ENCODE peak calls at places on chromosomes 2 and 18, in seven cellular contexts. Y, I, D, G, W, F and M are unnamed samples. For H3K4me1 and H3K9me3, the result is how much of the 10 kb centered on the place peaks cover.

GRCh38 chr2:29245742-29246387 is 130.7 kb downstream of the CLIP4 start:
- DNase-seq in W (peak), Y (peak), F (no peak), I (no peak), G (no peak), D (no peak), M (no peak)

GRCh38 chr2:1553671-1554295 is 140.5 kb downstream of the TPO start:
- DNase-seq in W (no peak), Y (peak), I (peak), D (no peak), G (peak), F (no peak), M (no peak)

GRCh38 chr18:44759925-44760342 is 79.2 kb downstream of the SETBP1 start:
- DNase-seq in I (no peak), W (no peak), G (no peak), F (no peak), Y (no peak), D (no peak), M (no peak)

GRCh38 chr2:112541315-112542122 is 746 bp upstream of the POLR1B start:
- DNase-seq in D (peak), G (peak), F (peak), Y (peak), I (peak), W (no peak), M (peak)

GRCh38 chr2:205954707-205955106 is 131.3 kb downstream of the INO80D start:
- DNase-seq in I (no peak), Y (no peak), F (no peak), D (no peak), G (no peak), W (no peak), M (no peak)

GRCh38 chr2:197269173-197269572 is 41.4 kb downstream of the ANKRD44 start:
- DNase-seq in W (no peak), D (no peak), G (no peak), F (peak), I (peak), Y (no peak), M (no peak)

GRCh38 chr2:72676341-72677025 is 149.3 kb downstream of the EXOC6B start:
- DNase-seq in W (peak), G (no peak), F (no peak), Y (no peak), I (peak), D (no peak), M (no peak)

GRCh38 chr2:2916621-2917020 is 461.0 kb downstream of the EIPR1 start:
- DNase-seq in F (no peak), Y (no peak), G (no peak), I (no peak), D (no peak), W (no peak), M (no peak)

GRCh38 chr18:38923136-38923535 is 1357.5 kb upstream of the CELF4 start:
- DNase-seq in I (no peak), G (no peak), F (no peak), Y (no peak), W (no peak), D (no peak), M (no peak)

GRCh38 chr2:168642873-168643272 is 159.6 kb upstream of the NOSTRIN start:
- DNase-seq in I (no peak), D (no peak), Y (no peak), W (no peak), G (no peak), F (no peak), M (no peak)

GRCh38 chr18:71887509-71887908 is 656.6 kb downstream of the CBLN2 start:
- DNase-seq in G (no peak), I (no peak), Y (no peak), D (no peak), F (no peak), W (no peak), M (no peak)

GRCh38 chr2:118310016-118310877 is 222.0 kb downstream of the INSIG2 start:
- DNase-seq in F (peak), I (peak), Y (peak), W (no peak), G (peak), D (no peak), M (no peak)

GRCh38 chr2:166926657-166927056 is 38.4 kb downstream of the XIRP2 start:
- DNase-seq in I (peak), W (no peak), G (no peak), D (no peak), Y (no peak), F (no peak), M (no peak)

GRCh38 chr2:127589876-127590275 is 54.4 kb downstream of the MYO7B start:
- DNase-seq in G (no peak), D (no peak), F (no peak), Y (peak), W (no peak), I (no peak), M (no peak)

GRCh38 chr2:119823734-119824334 is 64.1 kb downstream of the PTPN4 start:
- DNase-seq in I (peak), D (no peak), G (peak), F (peak), Y (peak), W (peak), M (peak)

GRCh38 chr2:121297217-121297830 is 12.3 kb upstream of the TFCP2L1 start:
- DNase-seq in I (peak), F (no peak), D (no peak), Y (peak), W (peak), G (peak), M (peak)

GRCh38 chr2:237244976-237245646 is 159.4 kb downstream of the COPS8 start:
- DNase-seq in Y (no peak), G (no peak), D (no peak), W (no peak), F (no peak), I (peak), M (no peak)

GRCh38 chr18:37452697-37453385 is 112.8 kb downstream of the CELF4 start:
- DNase-seq in I (no peak), D (no peak), Y (peak), W (no peak), F (no peak), G (no peak), M (no peak)

GRCh38 chr2:40201425-40201824 is 250.5 kb downstream of the SLC8A1 start:
- DNase-seq in D (no peak), W (no peak), F (no peak), G (no peak), Y (no peak), I (peak), M (no peak)

GRCh38 chr2:109648041-109648527 is 33.9 kb downstream of the SOWAHC start:
- DNase-seq in I (no peak), D (no peak), Y (peak), G (no peak), W (no peak), F (no peak), M (no peak)

GRCh38 chr2:231364961-231365810 is 30.3 kb upstream of the B3GNT7 start:
- DNase-seq in G (no peak), Y (peak), I (peak), W (peak), F (no peak), D (no peak), M (peak)

GRCh38 chr2:98091738-98092137 is 4.8 kb downstream of the VWA3B start:
- DNase-seq in G (no peak), W (no peak), D (no peak), Y (no peak), I (no peak), F (no peak), M (no peak)

GRCh38 chr2:172806426-172807008 is 70.9 kb downstream of the RAPGEF4 start:
- DNase-seq in Y (peak), D (no peak), I (peak), F (no peak), G (peak), W (peak), M (no peak)

GRCh38 chr2:25215948-25216679 is 47.7 kb upstream of the POMC start:
- DNase-seq in I (no peak), F (peak), D (peak), W (no peak), G (peak), Y (peak), M (no peak)

GRCh38 chr2:6823111-6823510 is 42.6 kb downstream of the CMPK2 start:
- DNase-seq in G (no peak), I (peak), W (no peak), Y (no peak), F (no peak), D (no peak), M (no peak)

GRCh38 chr2:218406949-218407703 is 7.5 kb downstream of the CTDSP1 start:
- DNase-seq in F (peak), G (peak), W (no peak), I (peak), Y (peak), D (peak), M (no peak)

GRCh38 chr2:15158117-15158516 is 403.0 kb downstream of the NBAS start:
- DNase-seq in W (no peak), I (no peak), F (no peak), Y (no peak), D (no peak), G (peak), M (peak)

GRCh38 chr18:34097312-34097711 is 127.4 kb downstream of the NOL4 start:
- DNase-seq in D (no peak), G (no peak), Y (no peak), I (no peak), W (no peak), F (no peak), M (no peak)

GRCh38 chr2:98087447-98088065 is 589 bp downstream of the VWA3B start:
- DNase-seq in G (no peak), W (no peak), Y (no peak), I (no peak), D (no peak), F (no peak), M (no peak)

GRCh38 chr2:126795661-126796060 is 103.0 kb upstream of the TEX51 start:
- DNase-seq in Y (no peak), F (no peak), G (no peak), D (no peak), I (no peak), W (no peak), M (no peak)

GRCh38 chr18:60096428-60096827 is 196.6 kb downstream of the PMAIP1 start:
- DNase-seq in Y (no peak), D (no peak), F (no peak), G (no peak), W (no peak), I (no peak), M (no peak)

GRCh38 chr2:224039080-224039769 is at the start of gene SERPINE2:
- DNase-seq in W (no peak), G (peak), D (no peak), I (peak), F (peak), Y (peak), M (peak)

GRCh38 chr2:165758276-165758675 is 35.8 kb downstream of the GALNT3 start:
- DNase-seq in F (no peak), G (no peak), I (no peak), Y (no peak), W (no peak), D (no peak), M (no peak)

GRCh38 chr18:22913861-22914260 is 19.3 kb upstream of the RBBP8 start:
- DNase-seq in Y (no peak), W (no peak), I (no peak), G (no peak), F (no peak), D (no peak), M (no peak)

GRCh38 chr2:162022290-162022945 is 51.6 kb downstream of the DPP4 start:
- DNase-seq in I (peak), F (no peak), D (no peak), G (no peak), Y (peak), W (peak), M (no peak)

GRCh38 chr2:102294802-102295489 is 16.4 kb upstream of the IL1RL1 start:
- DNase-seq in G (no peak), I (peak), W (no peak), D (no peak), Y (no peak), F (no peak), M (no peak)

GRCh38 chr2:9570182-9571060 is 14.8 kb upstream of the ADAM17 start:
- DNase-seq in D (no peak), W (peak), Y (no peak), G (no peak), I (no peak), F (no peak), M (no peak)

GRCh38 chr2:223884399-223884798 is 47.0 kb upstream of the AP1S3 start:
- DNase-seq in F (no peak), Y (no peak), I (peak), D (no peak), W (no peak), G (no peak), M (no peak)

GRCh38 chr2:240788482-240788881 is 31.5 kb downstream of the KIF1A start:
- DNase-seq in W (no peak), Y (peak), G (no peak), D (no peak), I (no peak), F (no peak), M (peak)

DNA sequence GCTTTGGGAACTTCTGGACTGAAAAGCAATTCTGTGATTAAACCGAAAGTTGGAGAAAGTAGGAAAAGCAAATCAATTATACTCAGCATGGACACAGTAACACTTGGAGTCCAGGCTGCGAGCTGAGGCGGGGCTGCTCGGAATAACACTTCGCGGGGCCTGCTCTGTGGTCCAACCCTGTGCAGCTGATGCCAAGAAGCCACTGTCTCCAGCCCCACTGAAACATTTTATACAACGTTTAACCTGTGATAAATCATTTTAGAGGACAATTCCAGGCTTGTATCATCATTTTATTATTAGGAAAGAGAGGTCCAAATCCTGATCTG is 25.6 kb downstream of the MOCOS start:
- DNase-seq in F (no peak), W (no peak), I (no peak), Y (no peak), G (no peak), D (no peak), M (no peak)
- TF ChIP-seq CTCF in F (no peak), W (no peak), I (no peak), Y (no peak), G (no peak), D (no peak), M (no peak)

GRCh38 chr2:42196403-42197267 is 27.5 kb downstream of the EML4 start:
- DNase-seq in I (peak), F (peak), D (no peak), W (peak), G (peak), Y (no peak), M (peak)
- H3K4me1 ChIP-seq in I (under half), F (half or more), D (under half), W (half or more), G (under half), Y (half or more), M (under half)

GRCh38 chr18:63492851-63493250 is 16.1 kb downstream of the SERPINB5 start:
- DNase-seq in G (no peak), W (no peak), I (no peak), D (no peak), F (no peak), Y (no peak), M (no peak)

DNA sequence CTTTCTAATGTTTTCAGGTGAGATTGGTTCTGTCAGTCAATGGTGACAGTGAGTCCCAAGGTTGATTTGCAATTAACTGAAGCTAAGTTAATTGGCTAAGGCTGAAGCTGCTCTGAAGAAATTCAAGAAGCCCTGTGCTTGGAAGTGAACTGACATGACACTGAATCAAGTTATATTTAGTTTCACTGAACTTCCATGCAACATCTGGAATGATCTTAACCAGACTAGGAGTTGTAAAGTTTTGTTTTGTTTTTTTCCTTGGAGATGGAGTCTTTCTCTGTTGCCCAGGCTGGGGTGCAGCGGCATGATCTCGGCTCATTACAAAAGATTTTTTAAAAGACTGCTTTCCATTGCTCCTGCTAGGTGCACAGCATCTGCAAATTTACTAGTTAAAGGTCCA is 11.4 kb downstream of the SERPINB5 start:
- DNase-seq in I (no peak), W (no peak), D (no peak), Y (no peak), G (no peak), F (no peak), M (no peak)
- H3K9me3 ChIP-seq in I (under half), W (under half), D (under half), Y (under half), G (under half), F (under half), M (under half)

GRCh38 chr18:5309888-5310470 is 14.5 kb upstream of the ZBTB14 start:
- DNase-seq in W (no peak), I (no peak), F (peak), G (no peak), Y (no peak), D (no peak), M (no peak)

GRCh38 chr18:5302606-5303005 is 7.1 kb upstream of the ZBTB14 start:
- DNase-seq in D (no peak), W (no peak), G (no peak), F (no peak), I (no peak), Y (no peak), M (no peak)

GRCh38 chr18:5304232-5304631 is 8.7 kb upstream of the ZBTB14 start:
- DNase-seq in G (no peak), D (no peak), I (no peak), W (peak), Y (no peak), F (no peak), M (no peak)

GRCh38 chr18:5303636-5304035 is 8.1 kb upstream of the ZBTB14 start:
- DNase-seq in G (no peak), F (no peak), Y (no peak), W (peak), I (no peak), D (no peak), M (no peak)

DNA sequence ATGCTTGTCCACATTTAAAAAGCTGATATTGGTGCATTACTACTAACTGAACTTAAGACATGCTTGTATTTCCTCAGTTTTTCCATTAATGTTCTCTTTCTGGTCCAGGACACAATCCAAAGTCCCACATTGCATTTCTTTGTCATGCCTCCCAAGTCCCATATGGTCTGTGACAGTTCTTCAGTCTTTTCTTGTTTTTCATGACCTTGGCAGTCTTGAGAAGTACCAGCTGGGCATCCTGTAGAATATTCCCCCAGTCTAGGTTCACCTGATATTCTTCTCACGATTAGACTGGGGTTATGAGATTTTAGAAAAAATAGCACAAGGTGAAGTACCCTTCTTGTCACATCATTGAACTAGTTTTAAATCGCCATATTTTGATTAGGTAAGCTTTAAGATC is 10.3 kb upstream of the ZBTB14 start:
- DNase-seq in W (no peak), G (no peak), I (no peak), F (no peak), D (no peak), Y (no peak), M (no peak)
- TF ChIP-seq CTCF in W (no peak), G (no peak), I (no peak), F (no peak), D (no peak), Y (no peak), M (no peak)

GRCh38 chr2:55030766-55031165 is 19.5 kb downstream of the RTN4 start:
- DNase-seq in D (no peak), W (no peak), Y (no peak), I (no peak), F (no peak), G (no peak), M (no peak)
- H3K4me1 ChIP-seq in D (under half), W (half or more), Y (under half), I (under half), F (under half), G (under half), M (under half)

GRCh38 chr2:11969774-11970173 is 223.3 kb downstream of the LPIN1 start:
- DNase-seq in G (no peak), D (no peak), F (no peak), Y (no peak), I (no peak), W (no peak), M (no peak)
- H3K9me3 ChIP-seq in G (under half), D (under half), F (under half), Y (under half), I (under half), W (under half), M (under half)

GRCh38 chr18:7735194-7735593 is 168.1 kb downstream of the PTPRM start:
- DNase-seq in W (no peak), F (no peak), G (no peak), D (no peak), Y (no peak), I (no peak), M (no peak)
- TF ChIP-seq CTCF in W (peak), F (no peak), G (peak), D (no peak), Y (peak), I (no peak), M (no peak)

DNA sequence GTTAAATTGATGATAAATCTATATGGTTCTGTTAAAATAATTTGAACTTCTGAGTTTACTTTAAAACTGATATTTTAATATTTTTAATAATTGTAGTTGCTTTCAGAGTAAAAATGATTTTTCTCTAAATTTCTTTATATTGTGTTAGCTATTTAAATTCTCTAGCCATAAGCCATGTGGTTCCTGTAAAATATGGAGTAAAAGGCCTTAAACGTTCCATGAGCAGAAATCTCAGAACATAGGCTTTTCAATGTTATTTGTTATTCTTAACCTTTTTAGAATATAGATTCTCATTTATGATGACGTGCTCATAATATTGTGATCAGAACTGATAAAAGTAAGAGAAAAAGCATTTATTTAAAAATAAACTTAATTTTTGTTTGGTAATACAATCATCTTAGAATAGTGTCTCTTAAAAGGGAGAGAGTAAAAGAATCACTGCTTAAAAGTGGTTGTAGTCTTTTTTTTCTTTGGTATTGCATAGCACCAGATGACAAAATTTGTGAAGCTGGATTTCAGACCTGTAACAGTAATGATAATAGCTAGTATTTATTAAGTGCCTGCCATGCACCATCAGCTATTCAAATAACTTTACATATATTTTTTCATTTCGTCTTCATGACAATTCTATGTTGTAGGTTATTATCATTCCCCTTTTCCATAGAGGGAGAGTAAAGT is 2.7 kb downstream of the BMPR2 start:
- DNase-seq in G (no peak), D (no peak), F (no peak), I (no peak), Y (no peak), W (no peak), M (no peak)
- H3K4me1 ChIP-seq in G (under half), D (under half), F (under half), I (under half), Y (under half), W (under half), M (under half)